ENCODE peak calls at places on chromosomes 12 and 14, in ten cellular contexts. O is psoas muscle, Y is choroid plexus epithelial cell, D is uterus, V is heart left ventricle, F is lower leg skin, Z is WTC11, J is tibial nerve, P is nephron progenitor cell, E is fibroblast of the aortic adventitia. K is an unnamed sample.
A peak's percentile ranks its signal among the peaks of the same experiment; 100 is the strongest.

GRCh38 chr14:66509874-66510273 is 1.9 kb downstream of the GPHN start:
- DNase-seq in O (no peak), Y (peak; percentile 18), D (no peak), V (no peak), F (no peak), Z (no peak), J (no peak), P (no peak), E (peak; percentile 6), K (no peak)

GRCh38 chr12:66288121-66288520 is 14.2 kb upstream of the HELB start:
- DNase-seq in O (no peak), Y (no peak), D (no peak), V (no peak), F (no peak), Z (no peak), J (no peak), P (no peak), E (no peak), K (no peak)

GRCh38 chr14:51750542-51750941 is 98.8 kb downstream of the FRMD6 start:
- DNase-seq in O (no peak), Y (no peak), D (no peak), V (no peak), F (no peak), Z (peak; percentile 52), J (no peak), P (peak; percentile 10), E (no peak), K (no peak)

GRCh38 chr14:71703477-71703876 is 228.8 kb upstream of the RGS6 start:
- DNase-seq in O (no peak), Y (peak; percentile 69), D (peak; percentile 61), V (no peak), F (no peak), Z (no peak), J (no peak), P (no peak), E (peak; percentile 66), K (peak; percentile 27)

GRCh38 chr12:116861331-116861730 is 19.9 kb downstream of the HRK start:
- DNase-seq in O (peak; percentile 64), Y (peak; percentile 60), D (peak; percentile 31), V (peak; percentile 72), F (no peak), Z (no peak), J (no peak), P (peak; percentile 54), E (peak; percentile 65), K (no peak)

GRCh38 chr12:5912011-5912410 is 33.0 kb downstream of the ANO2 start:
- DNase-seq in O (no peak), Y (no peak), D (no peak), V (no peak), F (peak; percentile 34), Z (no peak), J (no peak), P (no peak), E (no peak), K (no peak)

GRCh38 chr12:130480231-130480630 is 142.5 kb downstream of the PIWIL1 start:
- DNase-seq in O (no peak), Y (no peak), D (no peak), V (no peak), F (no peak), Z (no peak), J (no peak), P (no peak), E (no peak), K (no peak)

GRCh38 chr12:15563683-15564082 is 225.5 kb downstream of the EPS8 start:
- DNase-seq in O (no peak), Y (peak; percentile 68), D (no peak), V (no peak), F (no peak), Z (no peak), J (no peak), P (no peak), E (peak; percentile 87), K (no peak)

GRCh38 chr12:39807043-39807442 is 187.4 kb upstream of the ABCD2 start:
- DNase-seq in O (no peak), Y (peak; percentile 30), D (no peak), V (no peak), F (no peak), Z (peak; percentile 26), J (no peak), P (no peak), E (no peak), K (no peak)
- TF ChIP-seq CTCF in O (no peak), Y (peak; percentile 40), D (no peak), V (no peak), F (no peak), Z (peak; percentile 51), J (no peak), P (peak; percentile 43), E (peak; percentile 47), K (peak; percentile 9)

GRCh38 chr14:93061380-93062012 is 54.2 kb downstream of the ITPK1 start:
- DNase-seq in O (no peak), Y (no peak), D (no peak), V (no peak), F (no peak), Z (no peak), J (no peak), P (no peak), E (no peak), K (no peak)

GRCh38 chr14:93067088-93067487 is 48.6 kb downstream of the ITPK1 start:
- DNase-seq in O (no peak), Y (no peak), D (no peak), V (no peak), F (no peak), Z (no peak), J (no peak), P (no peak), E (no peak), K (no peak)

GRCh38 chr14:93063393-93063792 is 52.3 kb downstream of the ITPK1 start:
- DNase-seq in O (no peak), Y (no peak), D (no peak), V (no peak), F (no peak), Z (no peak), J (no peak), P (no peak), E (no peak), K (no peak)

GRCh38 chr14:93065272-93065730 is 50.4 kb downstream of the ITPK1 start:
- DNase-seq in O (no peak), Y (no peak), D (no peak), V (no peak), F (no peak), Z (no peak), J (no peak), P (no peak), E (no peak), K (no peak)

DNA sequence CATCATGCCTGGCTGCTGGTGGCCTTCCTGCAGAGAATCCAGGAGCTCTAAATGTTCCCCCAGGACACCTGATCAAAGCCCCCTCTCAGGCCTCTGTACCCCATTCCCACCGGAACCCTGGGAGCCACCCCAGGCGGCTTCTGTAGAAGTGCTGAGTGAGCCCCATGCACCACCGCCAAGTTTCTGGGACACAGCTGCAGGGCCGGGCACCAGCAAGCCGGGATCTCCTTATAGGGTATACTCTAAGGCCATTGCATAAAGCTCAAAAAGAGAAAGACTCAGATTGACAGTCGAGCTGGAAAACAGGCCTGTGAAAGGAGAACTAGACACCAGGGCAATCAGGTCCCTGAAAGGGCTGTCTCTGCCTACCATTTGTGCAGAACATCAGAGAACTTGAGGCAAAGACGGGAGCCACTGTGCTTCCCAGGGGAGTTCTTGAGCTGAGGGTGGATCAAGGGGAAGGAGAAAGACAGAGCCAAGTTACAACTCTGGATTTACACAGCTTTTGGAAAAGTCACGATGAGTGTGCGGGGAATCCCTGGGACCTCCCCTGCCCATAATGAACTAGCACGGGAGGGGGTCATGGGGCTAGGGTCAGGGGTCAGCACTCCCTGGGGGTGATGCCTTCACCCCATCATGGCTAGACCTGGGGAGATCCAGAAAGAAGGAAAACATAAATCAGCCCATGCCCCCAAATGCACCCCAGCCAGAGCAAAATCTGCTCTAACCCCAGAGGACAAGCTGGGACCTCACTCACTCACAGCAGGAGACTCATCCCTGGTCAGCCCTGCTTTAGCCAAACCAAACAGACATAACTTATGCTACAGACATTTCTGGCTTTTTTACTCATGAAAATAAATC is 51.1 kb downstream of the ITPK1 start:
- DNase-seq in O (no peak), Y (peak; percentile 64), D (no peak), V (no peak), F (no peak), Z (no peak), J (no peak), P (no peak), E (peak; percentile 60), K (no peak)
- TF ChIP-seq CTCF in O (no peak), Y (no peak), D (no peak), V (no peak), F (no peak), Z (no peak), J (no peak), P (no peak), E (no peak), K (no peak)

GRCh38 chr14:79375336-79375735 is 836.0 kb downstream of the DIO2 start:
- DNase-seq in O (no peak), Y (no peak), D (no peak), V (no peak), F (no peak), Z (no peak), J (no peak), P (peak; percentile 15), E (no peak), K (no peak)

GRCh38 chr14:79373451-79373850 is 837.9 kb downstream of the DIO2 start:
- DNase-seq in O (no peak), Y (no peak), D (no peak), V (no peak), F (no peak), Z (no peak), J (no peak), P (no peak), E (no peak), K (no peak)

GRCh38 chr14:79370969-79371368 is 840.3 kb downstream of the DIO2 start:
- DNase-seq in O (no peak), Y (no peak), D (no peak), V (no peak), F (no peak), Z (no peak), J (no peak), P (no peak), E (no peak), K (no peak)

GRCh38 chr14:79369359-79370332 is 841.7 kb downstream of the DIO2 start:
- DNase-seq in O (no peak), Y (peak; percentile 99), D (peak; percentile 46), V (no peak), F (no peak), Z (no peak), J (no peak), P (no peak), E (peak; percentile 95), K (peak; percentile 62)
- TF ChIP-seq CTCF in O (no peak), Y (peak; percentile 34), D (peak; percentile 15), V (no peak), F (no peak), Z (no peak), J (no peak), P (no peak), E (peak; percentile 11), K (no peak)

DNA sequence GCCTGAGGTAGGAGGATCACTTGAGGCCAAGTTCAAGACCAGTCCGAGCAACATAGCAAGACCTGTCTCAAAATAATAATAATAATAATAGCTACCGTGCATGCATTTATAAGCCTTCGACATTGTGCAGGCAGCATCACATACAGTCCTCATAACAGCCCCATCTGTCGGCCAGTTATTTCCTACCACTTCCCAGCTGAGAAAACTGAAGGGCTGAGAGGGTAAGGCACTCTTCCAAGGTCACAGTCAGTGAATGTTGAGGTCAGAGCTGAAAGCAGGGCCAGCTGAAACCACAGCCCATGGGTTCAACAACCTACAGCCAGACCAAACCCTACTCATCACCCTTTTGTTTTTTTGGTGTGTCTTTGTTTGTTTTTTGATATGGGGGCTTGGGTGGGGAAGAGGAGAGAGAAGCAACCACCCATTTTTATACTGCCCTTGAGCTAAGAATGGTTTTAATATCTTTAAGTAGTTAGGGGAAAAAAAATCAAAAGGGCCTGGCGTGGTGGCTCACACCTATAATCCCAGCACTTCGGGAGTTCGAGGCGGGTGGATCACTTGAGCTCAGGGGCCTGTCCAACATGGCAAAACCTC is 16.8 kb upstream of the ITPK1 start:
- DNase-seq in O (no peak), Y (peak; percentile 79), D (no peak), V (no peak), F (no peak), Z (no peak), J (no peak), P (no peak), E (peak; percentile 40), K (no peak)
- TF ChIP-seq CTCF in O (peak; percentile 28), Y (peak; percentile 83), D (peak; percentile 23), V (peak; percentile 33), F (no peak), Z (no peak), J (peak; percentile 50), P (peak; percentile 26), E (peak; percentile 45), K (peak; percentile 61)

K was measured in astrocyte of the cerebellum.